ENCODE peak calls at places on chromosomes 3 and 15, in five cellular contexts. D, P, K, I and U are unnamed samples.

GRCh38 chr3:111534701-111535100 is 7.3 kb upstream of the CD96 start:
- DNase-seq in D (no peak), P (no peak), K (no peak), I (no peak), U (no peak)

GRCh38 chr3:45665101-45665572 is 24.1 kb upstream of the SACM1L start:
- DNase-seq in I (no peak), D (peak), P (peak), K (no peak), U (peak)

GRCh38 chr3:74883690-74884089 is 269.2 kb upstream of the CNTN3 start:
- DNase-seq in D (no peak), K (no peak), P (no peak), I (peak), U (no peak)

GRCh38 chr15:65101418-65101890 is 13.5 kb downstream of the UBAP1L start:
- DNase-seq in K (no peak), P (no peak), I (peak), D (no peak), U (peak)

GRCh38 chr3:169508426-169508825 is 155.1 kb downstream of the MECOM start:
- DNase-seq in I (no peak), K (no peak), P (no peak), D (no peak), U (no peak)

GRCh38 chr3:135965506-135966348 is at the start of gene PPP2R3A:
- DNase-seq in D (peak), K (peak), P (peak), I (no peak), U (no peak)

GRCh38 chr15:55420171-55420871 is 12.0 kb downstream of the PIERCE2 start:
- DNase-seq in P (no peak), I (no peak), D (peak), K (no peak), U (no peak)

GRCh38 chr3:133856316-133856715 is 39.4 kb downstream of the RAB6B start:
- DNase-seq in I (no peak), D (no peak), K (no peak), P (no peak), U (no peak)

GRCh38 chr3:185405664-185406063 is 42.7 kb downstream of the MAP3K13 start:
- DNase-seq in P (no peak), K (no peak), D (no peak), I (no peak), U (no peak)

GRCh38 chr15:74007820-74008371 is 13.4 kb downstream of the PML start:
- DNase-seq in P (peak), D (no peak), K (no peak), I (no peak), U (no peak)

GRCh38 chr3:43894176-43895049 is 203.7 kb downstream of the ABHD5 start:
- DNase-seq in I (no peak), K (peak), D (no peak), P (peak), U (no peak)